ENCODE peak calls at places on chromosome 13, in four cellular contexts. One of them, this sample, is unnamed.
A peak's percentile ranks its signal among the peaks of the same experiment; 100 is the strongest.

GRCh38 chr13:74026753-74027152 is 107.5 kb downstream of the KLF12 start:
- DNase-seq in NCI-H2107: no peak
- DNase-seq in WTC11: peak; percentile 53
- DNase-seq in endothelial cell: peak; percentile 57
- DNase-seq in this sample: no peak

GRCh38 chr13:48505597-48506091 is 27.2 kb downstream of the RCBTB2 start:
- DNase-seq in NCI-H2107: no peak
- DNase-seq in WTC11: no peak
- DNase-seq in endothelial cell: no peak
- DNase-seq in this sample: peak; percentile 56

GRCh38 chr13:48944221-48944620 is 31.5 kb upstream of the FNDC3A start:
- DNase-seq in NCI-H2107: no peak
- DNase-seq in WTC11: no peak
- DNase-seq in endothelial cell: no peak
- DNase-seq in this sample: no peak

GRCh38 chr13:50291611-50292010 is 276.4 kb downstream of the KCNRG start:
- DNase-seq in NCI-H2107: no peak
- DNase-seq in WTC11: no peak
- DNase-seq in endothelial cell: no peak
- DNase-seq in this sample: no peak

GRCh38 chr13:90628471-90628870 is 719.0 kb upstream of the MIR17HG start:
- DNase-seq in NCI-H2107: no peak
- DNase-seq in WTC11: no peak
- DNase-seq in endothelial cell: no peak
- DNase-seq in this sample: no peak

GRCh38 chr13:41018583-41018909 is 570 bp downstream of the ELF1 start:
- DNase-seq in NCI-H2107: no peak
- DNase-seq in WTC11: no peak
- DNase-seq in endothelial cell: no peak
- DNase-seq in this sample: no peak

GRCh38 chr13:95447766-95448165 is 104.8 kb upstream of the CLDN10 start:
- DNase-seq in NCI-H2107: no peak
- DNase-seq in WTC11: peak; percentile 25
- DNase-seq in endothelial cell: no peak
- DNase-seq in this sample: no peak

GRCh38 chr13:42899266-42899665 is 92.8 kb downstream of the EPSTI1 start:
- DNase-seq in NCI-H2107: no peak
- DNase-seq in WTC11: no peak
- DNase-seq in endothelial cell: no peak
- DNase-seq in this sample: no peak

GRCh38 chr13:98509271-98510155 is 67.4 kb downstream of the STK24 start:
- DNase-seq in NCI-H2107: no peak
- DNase-seq in WTC11: no peak
- DNase-seq in endothelial cell: no peak
- DNase-seq in this sample: peak; percentile 70

GRCh38 chr13:59236309-59236939 is 927.3 kb downstream of the DIAPH3 start:
- DNase-seq in NCI-H2107: no peak
- DNase-seq in WTC11: no peak
- DNase-seq in endothelial cell: no peak
- DNase-seq in this sample: no peak

GRCh38 chr13:76758257-76758656 is 127.9 kb downstream of the KCTD12 start:
- DNase-seq in NCI-H2107: no peak
- DNase-seq in WTC11: no peak
- DNase-seq in endothelial cell: no peak
- DNase-seq in this sample: no peak

GRCh38 chr13:51525567-51526165 is 58.6 kb upstream of the WDFY2 start:
- DNase-seq in NCI-H2107: no peak
- DNase-seq in WTC11: no peak
- DNase-seq in endothelial cell: no peak
- DNase-seq in this sample: no peak

GRCh38 chr13:95784161-95784880 is 107.4 kb downstream of the DNAJC3 start:
- DNase-seq in NCI-H2107: no peak
- DNase-seq in WTC11: no peak
- DNase-seq in endothelial cell: no peak
- DNase-seq in this sample: no peak

GRCh38 chr13:30020726-30021312 is 170.4 kb upstream of the UBL3 start:
- DNase-seq in NCI-H2107: no peak
- DNase-seq in WTC11: no peak
- DNase-seq in endothelial cell: no peak
- DNase-seq in this sample: no peak

GRCh38 chr13:47598340-47598911 is 402.6 kb downstream of the SUCLA2 start:
- DNase-seq in NCI-H2107: no peak
- DNase-seq in WTC11: no peak
- DNase-seq in endothelial cell: no peak
- DNase-seq in this sample: no peak

GRCh38 chr13:49124693-49125304 is 95.3 kb upstream of the MLNR start:
- DNase-seq in NCI-H2107: no peak
- DNase-seq in WTC11: no peak
- DNase-seq in endothelial cell: no peak
- DNase-seq in this sample: no peak

GRCh38 chr13:67139551-67139950 is 90.6 kb downstream of the PCDH9 start:
- DNase-seq in NCI-H2107: no peak
- DNase-seq in WTC11: no peak
- DNase-seq in endothelial cell: no peak
- DNase-seq in this sample: no peak

GRCh38 chr13:40562975-40563349 is 103.5 kb downstream of the FOXO1 start:
- DNase-seq in NCI-H2107: no peak
- DNase-seq in WTC11: no peak
- DNase-seq in endothelial cell: no peak
- DNase-seq in this sample: no peak

GRCh38 chr13:112972867-112973576 is 4.0 kb downstream of the MCF2L start:
- DNase-seq in NCI-H2107: no peak
- DNase-seq in WTC11: no peak
- DNase-seq in endothelial cell: no peak
- DNase-seq in this sample: no peak

GRCh38 chr13:89066868-89067466 is 1395.8 kb downstream of the SLITRK5 start:
- DNase-seq in NCI-H2107: peak; percentile 32
- DNase-seq in WTC11: peak; percentile 18
- DNase-seq in endothelial cell: peak; percentile 56
- DNase-seq in this sample: no peak

GRCh38 chr13:94674609-94675348 is 37.6 kb downstream of the SOX21 start:
- DNase-seq in NCI-H2107: peak; percentile 22
- DNase-seq in WTC11: peak; percentile 78
- DNase-seq in endothelial cell: peak; percentile 71
- DNase-seq in this sample: no peak

GRCh38 chr13:62767473-62767872 is 1351.8 kb upstream of the PCDH20 start:
- DNase-seq in NCI-H2107: no peak
- DNase-seq in WTC11: no peak
- DNase-seq in endothelial cell: no peak
- DNase-seq in this sample: no peak

GRCh38 chr13:99886706-99887105 is 84.9 kb downstream of the ZIC5 start:
- DNase-seq in NCI-H2107: no peak
- DNase-seq in WTC11: no peak
- DNase-seq in endothelial cell: no peak
- DNase-seq in this sample: no peak

GRCh38 chr13:81686877-81687276 is 1346.0 kb upstream of the SPRY2 start:
- DNase-seq in NCI-H2107: no peak
- DNase-seq in WTC11: no peak
- DNase-seq in endothelial cell: no peak
- DNase-seq in this sample: no peak

GRCh38 chr13:67443901-67444300 is 213.8 kb upstream of the PCDH9 start:
- DNase-seq in NCI-H2107: no peak
- DNase-seq in WTC11: no peak
- DNase-seq in endothelial cell: no peak
- DNase-seq in this sample: no peak

GRCh38 chr13:45584816-45585215 is 30.7 kb downstream of the ERICH6B start:
- DNase-seq in NCI-H2107: peak; percentile 1
- DNase-seq in WTC11: no peak
- DNase-seq in endothelial cell: peak; percentile 4
- DNase-seq in this sample: no peak

GRCh38 chr13:101489635-101490034 is 37.2 kb downstream of the ITGBL1 start:
- DNase-seq in NCI-H2107: no peak
- DNase-seq in WTC11: no peak
- DNase-seq in endothelial cell: no peak
- DNase-seq in this sample: peak; percentile 41

GRCh38 chr13:100633461-100633860 is 41.1 kb downstream of the TMTC4 start:
- DNase-seq in NCI-H2107: no peak
- DNase-seq in WTC11: no peak
- DNase-seq in endothelial cell: no peak
- DNase-seq in this sample: peak; percentile 99

GRCh38 chr13:111920932-111921705 is 145.8 kb upstream of the SOX1 start:
- DNase-seq in NCI-H2107: no peak
- DNase-seq in WTC11: no peak
- DNase-seq in endothelial cell: peak; percentile 26
- DNase-seq in this sample: no peak

GRCh38 chr13:30580852-30581502 is 36.7 kb upstream of the USPL1 start:
- DNase-seq in NCI-H2107: no peak
- DNase-seq in WTC11: no peak
- DNase-seq in endothelial cell: no peak
- DNase-seq in this sample: no peak

GRCh38 chr13:39616087-39616694 is 13.2 kb upstream of the LHFPL6 start:
- DNase-seq in NCI-H2107: peak; percentile 58
- DNase-seq in WTC11: peak; percentile 54
- DNase-seq in endothelial cell: peak; percentile 64
- DNase-seq in this sample: no peak

GRCh38 chr13:92989301-92989700 is 237.3 kb upstream of the GPC6 start:
- DNase-seq in NCI-H2107: no peak
- DNase-seq in WTC11: no peak
- DNase-seq in endothelial cell: no peak
- DNase-seq in this sample: no peak

GRCh38 chr13:25118371-25118770 is 22.4 kb downstream of the PABPC3 start:
- DNase-seq in NCI-H2107: no peak
- DNase-seq in WTC11: no peak
- DNase-seq in endothelial cell: no peak
- DNase-seq in this sample: no peak

GRCh38 chr13:21690955-21691354 is 20.1 kb downstream of the FGF9 start:
- DNase-seq in NCI-H2107: no peak
- DNase-seq in WTC11: no peak
- DNase-seq in endothelial cell: no peak
- DNase-seq in this sample: no peak

GRCh38 chr13:98089246-98089645 is 53.6 kb upstream of the FARP1 start:
- DNase-seq in NCI-H2107: no peak
- DNase-seq in WTC11: no peak
- DNase-seq in endothelial cell: no peak
- DNase-seq in this sample: no peak

GRCh38 chr13:32150794-32151193 is 119.2 kb downstream of the FRY start:
- DNase-seq in NCI-H2107: no peak
- DNase-seq in WTC11: no peak
- DNase-seq in endothelial cell: no peak
- DNase-seq in this sample: no peak